ENCODE peak calls at places on chromosomes 6 and 20, in eight cellular contexts. O is fibroblast of lung; H is CD8-positive, alpha-beta T cell; B is Karpas-422; W is dorsolateral prefrontal cortex; S is GM23248; C is GM23338; P is tibial nerve. E is an unnamed sample.

GRCh38 chr6:130913119-130913518 is 85.9 kb downstream of the SMLR1 start:
- DNase-seq in O (no peak), H (no peak), B (no peak), W (no peak), S (no peak), C (peak), P (no peak), E (no peak)

GRCh38 chr20:6178537-6178936 is 55.7 kb upstream of the FERMT1 start:
- DNase-seq in O (peak), H (no peak), B (peak), W (no peak), S (peak), C (peak), P (no peak), E (no peak)

GRCh38 chr20:991850-992249 is 10.3 kb downstream of the RSPO4 start:
- DNase-seq in O (no peak), H (no peak), B (peak), W (no peak), S (no peak), C (peak), P (no peak), E (no peak)

GRCh38 chr20:57802877-57803717 is 93.3 kb upstream of the PMEPA1 start:
- DNase-seq in O (no peak), H (no peak), B (no peak), W (no peak), S (peak), C (no peak), P (no peak), E (no peak)

GRCh38 chr6:149320745-149321240 is 3.3 kb downstream of the TAB2 start:
- DNase-seq in O (peak), H (no peak), B (no peak), W (no peak), S (peak), C (no peak), P (no peak), E (no peak)

GRCh38 chr20:52869698-52870288 is 102.4 kb upstream of the TSHZ2 start:
- DNase-seq in O (no peak), H (no peak), B (no peak), W (no peak), S (no peak), C (no peak), P (no peak), E (no peak)

GRCh38 chr6:9766240-9766915 is 648.5 kb downstream of the TFAP2A start:
- DNase-seq in O (peak), H (no peak), B (no peak), W (no peak), S (peak), C (no peak), P (no peak), E (no peak)

GRCh38 chr20:40983898-40984297 is 44.7 kb upstream of the TOP1 start:
- DNase-seq in O (no peak), H (no peak), B (no peak), W (no peak), S (no peak), C (no peak), P (no peak), E (no peak)

GRCh38 chr6:120077489-120077888 is 727.9 kb upstream of the MAN1A1 start:
- DNase-seq in O (no peak), H (no peak), B (no peak), W (no peak), S (peak), C (peak), P (no peak), E (no peak)

GRCh38 chr6:134466751-134467525 is 149.0 kb upstream of the SGK1 start:
- DNase-seq in O (no peak), H (no peak), B (no peak), W (no peak), S (peak), C (no peak), P (no peak), E (no peak)

GRCh38 chr6:5191222-5191621 is 69.5 kb downstream of the LYRM4 start:
- DNase-seq in O (peak), H (no peak), B (no peak), W (no peak), S (no peak), C (no peak), P (no peak), E (no peak)

GRCh38 chr6:86412063-86412462 is 525.3 kb upstream of the HTR1E start:
- DNase-seq in O (no peak), H (no peak), B (no peak), W (no peak), S (no peak), C (no peak), P (no peak), E (no peak)

GRCh38 chr20:61170521-61170920 is 81.5 kb upstream of the CDH4 start:
- DNase-seq in O (no peak), H (no peak), B (no peak), W (no peak), S (no peak), C (peak), P (no peak), E (no peak)

DNA sequence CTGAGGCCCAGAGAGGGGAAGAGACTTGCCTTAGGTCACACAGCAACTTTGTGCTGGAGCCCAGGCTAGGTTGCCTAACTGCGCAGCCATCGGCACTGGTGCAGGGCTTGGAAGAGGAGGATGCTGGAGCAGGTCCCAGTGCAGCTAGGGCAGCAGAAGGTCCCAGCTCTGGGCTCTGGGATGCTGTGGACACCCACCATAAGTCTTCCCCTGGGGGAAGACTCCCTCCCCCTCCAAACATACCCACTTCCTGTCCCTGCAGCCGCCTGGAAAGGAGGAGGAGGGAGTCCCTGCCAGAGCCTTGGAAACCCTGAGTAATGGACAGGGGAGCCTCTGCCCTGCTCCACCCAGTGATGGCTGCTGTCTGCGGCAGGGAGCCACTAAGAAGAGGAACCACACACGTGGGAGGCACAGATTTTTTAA is 93.6 kb downstream of the NCR2 start:
- DNase-seq in O (peak), H (no peak), B (no peak), W (no peak), S (peak), C (peak), P (peak), E (no peak)
- H3K4me3 ChIP-seq in O (no peak), H (no peak), B (no peak), W (no peak), S (peak), C (peak), P (no peak), E (no peak)

GRCh38 chr6:17390276-17390675 is 3.1 kb upstream of the CAP2 start:
- DNase-seq in O (no peak), H (no peak), B (no peak), W (no peak), S (no peak), C (no peak), P (no peak), E (no peak)

GRCh38 chr6:17394192-17394611 is 807 bp downstream of the CAP2 start:
- DNase-seq in O (peak), H (no peak), B (no peak), W (no peak), S (peak), C (peak), P (no peak), E (no peak)

GRCh38 chr6:17395112-17395511 is 1.7 kb downstream of the CAP2 start:
- DNase-seq in O (no peak), H (no peak), B (no peak), W (no peak), S (no peak), C (no peak), P (no peak), E (no peak)

GRCh38 chr6:17393335-17394191 is at the start of gene CAP2:
- DNase-seq in O (peak), H (no peak), B (no peak), W (peak), S (peak), C (peak), P (no peak), E (no peak)

GRCh38 chr6:17392978-17393334 is 439 bp upstream of the CAP2 start:
- DNase-seq in O (no peak), H (no peak), B (no peak), W (no peak), S (no peak), C (no peak), P (no peak), E (no peak)
- H3K4me3 ChIP-seq in O (peak), H (no peak), B (no peak), W (peak), S (peak), C (peak), P (peak), E (no peak)

GRCh38 chr6:20319520-20320357 is 81.9 kb upstream of the E2F3 start:
- DNase-seq in O (no peak), H (peak), B (no peak), W (no peak), S (no peak), C (no peak), P (no peak), E (peak)
- H3K4me3 ChIP-seq in O (no peak), H (peak), B (no peak), W (no peak), S (no peak), C (no peak), P (peak), E (peak)

DNA sequence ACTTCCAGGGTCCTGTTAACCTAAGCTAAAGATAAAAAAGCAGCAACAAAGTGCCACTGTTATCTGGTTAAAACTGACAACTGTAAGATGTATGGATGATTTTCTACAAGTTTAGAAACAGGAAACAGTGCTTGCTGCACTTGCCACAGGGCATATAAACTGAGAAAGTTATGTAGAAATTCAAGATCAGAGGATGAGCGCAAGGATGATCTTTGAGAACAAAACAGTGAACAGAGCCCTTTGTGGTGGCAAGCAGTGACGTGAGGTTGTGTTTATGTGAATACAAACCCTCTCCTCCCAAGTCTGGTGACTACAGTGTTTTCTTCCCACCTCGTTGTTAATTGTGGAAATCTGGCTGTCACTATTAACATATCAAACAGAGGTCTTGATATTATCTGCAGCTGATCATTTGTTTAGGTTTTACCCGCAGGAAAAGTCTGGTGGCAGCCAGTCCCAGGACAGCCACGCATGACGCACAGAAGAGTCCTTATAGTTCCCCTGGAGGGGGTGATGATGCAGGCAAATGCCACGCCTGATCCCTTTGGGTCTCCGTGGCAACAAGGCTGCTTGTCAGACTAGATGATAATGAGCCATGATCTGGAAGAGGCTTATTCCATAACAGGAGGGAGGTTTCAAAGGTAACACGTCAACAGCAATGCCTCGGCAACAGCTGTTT is 43.1 kb upstream of the TNFAIP3 start:
- DNase-seq in O (peak), H (peak), B (no peak), W (no peak), S (peak), C (peak), P (no peak), E (peak)
- H3K4me3 ChIP-seq in O (no peak), H (peak), B (no peak), W (no peak), S (no peak), C (no peak), P (no peak), E (peak)